ENCODE peak calls at places on chromosomes 11 and 22, in six cellular contexts. J is K562, W is GM12891, A is transverse colon, E is breast epithelium, M is heart left ventricle. Z is an unnamed sample.

GRCh38 chr22:25362215-25362882 is 142.9 kb downstream of the CRYBB2 start:
- DNase-seq in J (peak; percentile 74), W (peak; percentile 88), A (peak; percentile 73), E (peak; percentile 67), M (peak; percentile 84), Z (peak; percentile 66)

GRCh38 chr11:30719420-30719819 is 133.3 kb upstream of the MPPED2 start:
- DNase-seq in J (no peak), W (no peak), A (no peak), E (no peak), M (no peak), Z (no peak)

GRCh38 chr11:870127-870413 is 27.4 kb downstream of the TSPAN4 start:
- DNase-seq in J (no peak), W (no peak), A (no peak), E (no peak), M (no peak), Z (no peak)

GRCh38 chr11:2774173-2775082 is 74.6 kb upstream of the KCNQ1OT1 start:
- DNase-seq in J (no peak), W (no peak), A (no peak), E (no peak), M (peak; percentile 27), Z (no peak)

GRCh38 chr11:57491371-57492061 is 24.0 kb downstream of the SLC43A1 start:
- DNase-seq in J (peak; percentile 68), W (no peak), A (peak; percentile 46), E (no peak), M (no peak), Z (peak; percentile 81)

GRCh38 chr11:97201743-97202612 is 812.2 kb downstream of the JRKL start:
- DNase-seq in J (no peak), W (no peak), A (no peak), E (no peak), M (no peak), Z (no peak)

GRCh38 chr22:47625531-47626427 is 863.3 kb downstream of the TBC1D22A start:
- DNase-seq in J (no peak), W (no peak), A (no peak), E (no peak), M (no peak), Z (no peak)

GRCh38 chr11:7593476-7593875 is 79.7 kb downstream of the PPFIBP2 start:
- DNase-seq in J (no peak), W (no peak), A (no peak), E (no peak), M (no peak), Z (no peak)

GRCh38 chr11:120131941-120132644 is 5.8 kb downstream of the TRIM29 start:
- DNase-seq in J (no peak), W (no peak), A (peak; percentile 37), E (peak; percentile 46), M (peak; percentile 25), Z (no peak)

GRCh38 chr22:46137218-46137766 is 13.0 kb upstream of the PPARA start:
- DNase-seq in J (no peak), W (no peak), A (no peak), E (no peak), M (peak; percentile 53), Z (no peak)

GRCh38 chr11:84817998-84818397 is 809.1 kb downstream of the DLG2 start:
- DNase-seq in J (no peak), W (no peak), A (no peak), E (no peak), M (no peak), Z (no peak)

GRCh38 chr11:45901646-45902045 is 5.4 kb downstream of the FREY1 start:
- DNase-seq in J (no peak), W (no peak), A (no peak), E (no peak), M (no peak), Z (no peak)

GRCh38 chr22:20206709-20207215 is 55.9 kb upstream of the CCDC188 start:
- DNase-seq in J (peak; percentile 97), W (no peak), A (peak; percentile 31), E (no peak), M (no peak), Z (peak; percentile 45)

GRCh38 chr11:28727254-28727653 is 619.1 kb downstream of the METTL15 start:
- DNase-seq in J (no peak), W (no peak), A (no peak), E (no peak), M (no peak), Z (no peak)

GRCh38 chr22:23583836-23584235 is 3.7 kb upstream of the IGLL1 start:
- DNase-seq in J (no peak), W (no peak), A (no peak), E (no peak), M (peak; percentile 27), Z (no peak)

GRCh38 chr22:39984006-39984405 is 10.7 kb upstream of the FAM83F start:
- DNase-seq in J (no peak), W (no peak), A (no peak), E (no peak), M (no peak), Z (no peak)

GRCh38 chr11:2462986-2463765 is 18.4 kb downstream of the KCNQ1 start:
- DNase-seq in J (no peak), W (no peak), A (peak; percentile 87), E (no peak), M (peak; percentile 88), Z (no peak)

DNA sequence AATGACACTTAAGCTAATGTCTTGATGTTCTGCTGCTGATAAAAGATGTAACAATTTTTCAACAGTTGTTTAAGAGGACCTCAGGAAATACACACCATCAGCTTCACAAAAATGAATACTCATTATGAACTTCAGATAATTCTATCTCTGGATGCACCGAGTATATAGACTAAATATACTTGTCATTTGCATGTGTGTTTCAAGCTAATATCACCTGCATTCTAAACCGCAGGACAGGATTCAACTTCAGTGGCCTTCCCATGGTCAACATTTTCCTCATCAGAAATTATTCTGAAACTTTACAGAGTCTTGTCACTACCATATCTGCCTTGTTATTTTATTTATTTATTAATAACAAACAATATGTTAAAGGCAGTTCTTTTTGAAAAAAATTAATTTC is 717.0 kb upstream of the CCDC179 start:
- DNase-seq in J (no peak), W (no peak), A (no peak), E (no peak), M (no peak), Z (no peak)
- TF ChIP-seq POLR2A in J (no peak), W (no peak), A (no peak), E (no peak), M (no peak), Z (no peak)

DNA sequence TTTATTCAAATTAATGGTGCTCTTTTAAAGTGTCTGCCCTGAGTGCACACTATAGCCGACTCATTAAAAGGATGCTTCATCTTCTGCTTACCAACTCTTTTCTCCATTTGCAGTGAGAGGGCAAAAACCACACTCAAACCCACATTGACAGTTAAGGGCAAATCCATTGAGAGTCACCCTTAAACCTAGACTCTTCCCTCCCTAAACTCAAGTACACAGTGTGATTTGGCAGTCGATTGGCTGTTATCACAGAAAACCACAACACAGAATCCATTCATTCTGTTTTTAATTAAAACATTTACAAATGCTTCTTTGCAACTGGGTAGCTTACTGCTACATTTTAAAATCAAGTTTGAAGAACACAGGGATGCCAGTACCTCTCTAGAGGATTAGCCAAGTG is 120.0 kb downstream of the CADM1 start:
- DNase-seq in J (no peak), W (no peak), A (no peak), E (no peak), M (no peak), Z (no peak)
- TF ChIP-seq POLR2A in J (no peak), W (no peak), A (no peak), E (no peak), M (no peak), Z (no peak)

GRCh38 chr22:37641251-37641949 is 1.9 kb downstream of the SH3BP1 start:
- DNase-seq in J (no peak), W (no peak), A (peak; percentile 78), E (no peak), M (no peak), Z (no peak)
- TF ChIP-seq POLR2A in J (no peak), W (no peak), A (peak; percentile 49), E (no peak), M (no peak), Z (no peak)

DNA sequence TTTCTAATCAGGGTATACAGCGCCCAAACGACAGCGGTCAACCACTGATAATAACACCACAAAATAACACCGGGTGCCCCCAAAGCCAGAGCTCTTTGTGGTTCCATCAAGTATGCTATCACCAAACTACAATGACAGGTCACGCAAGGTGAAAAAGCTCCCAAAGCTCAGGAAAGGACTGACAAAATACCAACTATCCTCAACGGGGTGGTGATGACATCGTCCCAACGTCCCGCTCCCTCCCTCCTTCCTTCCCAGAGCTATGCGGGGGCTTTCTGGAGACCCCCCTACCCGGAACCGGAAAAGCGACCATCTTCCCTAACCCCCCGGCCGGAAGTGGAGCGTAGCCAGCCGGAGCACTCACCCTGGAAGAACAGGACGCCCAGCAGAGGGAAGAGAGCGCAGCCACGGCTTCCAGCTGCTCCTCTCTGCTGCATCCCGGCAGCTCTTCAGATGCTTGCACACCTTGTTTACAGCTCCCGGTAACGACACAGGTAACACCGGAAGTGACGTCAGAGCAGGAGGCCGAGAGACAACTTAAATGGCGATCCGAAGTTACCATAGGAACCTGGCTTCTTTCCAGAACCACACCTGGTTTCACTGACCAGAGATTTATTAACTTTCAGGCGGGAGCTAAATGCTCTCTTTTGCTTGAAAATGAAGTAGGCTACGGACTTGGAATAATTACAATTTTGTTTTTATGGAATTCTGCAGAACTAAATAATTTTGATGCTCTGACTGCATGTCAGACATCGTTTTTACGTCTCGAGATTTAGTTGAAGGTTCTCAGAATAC is at the start of gene MPZL3:
- DNase-seq in J (peak; percentile 80), W (peak; percentile 54), A (peak; percentile 95), E (peak; percentile 80), M (peak; percentile 77), Z (peak; percentile 79)
- TF ChIP-seq POLR2A in J (no peak), W (peak; percentile 73), A (peak; percentile 90), E (peak; percentile 45), M (no peak), Z (no peak)

DNA sequence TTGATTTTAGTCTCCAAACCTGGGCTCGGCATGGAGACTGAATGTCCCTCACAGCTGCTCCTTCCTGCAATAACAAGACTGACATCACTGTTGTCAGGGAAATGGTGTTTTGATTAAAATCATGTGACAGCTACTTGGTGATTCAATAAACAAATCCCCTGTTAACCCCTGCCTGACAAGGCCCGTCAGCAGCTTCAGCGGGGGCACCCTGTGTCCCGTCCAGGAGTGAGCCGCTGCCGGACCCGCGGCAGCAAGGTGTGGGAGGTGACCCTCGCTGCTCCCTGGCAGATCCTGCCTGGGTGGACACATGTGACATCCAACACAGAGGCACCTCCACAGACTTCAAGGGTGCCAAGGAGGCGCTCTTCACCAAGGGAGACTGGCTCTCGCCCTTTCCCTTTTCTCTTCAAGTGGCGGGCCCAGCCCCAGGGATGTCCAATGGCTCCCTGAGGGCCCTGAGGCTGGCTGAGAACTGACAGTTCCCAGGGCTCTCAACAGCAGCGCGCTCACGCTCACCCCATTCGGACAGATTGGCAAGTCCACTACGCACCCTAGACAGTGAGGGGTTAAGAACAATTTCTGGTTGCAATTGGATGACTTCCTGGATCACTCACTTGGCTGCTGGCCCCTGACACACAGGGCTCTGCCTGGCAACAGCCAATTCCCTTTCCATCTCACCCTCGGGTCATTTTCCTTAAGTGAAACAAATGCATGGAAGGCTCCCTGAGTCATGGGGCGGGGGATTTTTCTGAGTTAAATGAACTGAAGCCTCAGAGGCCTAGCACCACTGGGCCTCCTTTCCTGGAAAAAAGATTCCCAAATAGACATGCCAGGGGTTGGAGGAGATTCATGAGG is 30.7 kb downstream of the PPP2R1B start:
- DNase-seq in J (no peak), W (no peak), A (peak; percentile 63), E (peak; percentile 71), M (peak; percentile 73), Z (no peak)
- TF ChIP-seq POLR2A in J (no peak), W (no peak), A (no peak), E (peak; percentile 0), M (no peak), Z (no peak)

Z was measured in NB4.